ENCODE peak calls at places on chromosomes 12 and 14, in four cellular contexts. X is hepatocyte, W is stromal cell of bone marrow, Z is germinal center. H is an unnamed sample.

GRCh38 chr14:68349900-68350323 is 443.0 kb downstream of the ZFP36L1 start:
- DNase-seq in X (peak), W (peak), Z (no peak), H (no peak)

GRCh38 chr12:130872179-130873096 is 572 bp downstream of the RAN start:
- DNase-seq in X (peak), W (peak), Z (peak), H (peak)

GRCh38 chr12:30753233-30753632 is 1.5 kb downstream of the CAPRIN2 start:
- DNase-seq in X (peak), W (no peak), Z (peak), H (peak)

GRCh38 chr12:93707836-93708235 is 30.7 kb downstream of the CRADD start:
- DNase-seq in X (no peak), W (no peak), Z (no peak), H (no peak)

GRCh38 chr12:20800160-20800559 is 10.3 kb upstream of the SLCO1B3 start:
- DNase-seq in X (no peak), W (no peak), Z (no peak), H (no peak)

GRCh38 chr12:49188916-49189367 is at the start of gene TUBA1A:
- DNase-seq in X (peak), W (peak), Z (peak), H (peak)

GRCh38 chr14:96240641-96241040 is 15.4 kb upstream of the BDKRB1 start:
- DNase-seq in X (no peak), W (no peak), Z (no peak), H (no peak)

GRCh38 chr12:80709811-80710726 is 2.6 kb downstream of the MYF6 start:
- DNase-seq in X (peak), W (no peak), Z (peak), H (no peak)

GRCh38 chr14:76413962-76414665 is 38.2 kb downstream of the ESRRB start:
- DNase-seq in X (no peak), W (no peak), Z (no peak), H (no peak)

GRCh38 chr14:37594238-37594915 is 672 bp downstream of the FOXA1 start:
- DNase-seq in X (peak), W (peak), Z (peak), H (peak)

GRCh38 chr14:90758959-90759358 is 57.3 kb downstream of the TTC7B start:
- DNase-seq in X (no peak), W (peak), Z (no peak), H (no peak)

GRCh38 chr14:25400607-25401206 is 350.8 kb upstream of the STXBP6 start:
- DNase-seq in X (peak), W (no peak), Z (peak), H (peak)

GRCh38 chr14:21257395-21258193 is 11.6 kb downstream of the HNRNPC start:
- DNase-seq in X (no peak), W (no peak), Z (no peak), H (no peak)

GRCh38 chr14:78153069-78153351 is 17.2 kb upstream of the NRXN3 start:
- DNase-seq in X (no peak), W (peak), Z (no peak), H (no peak)

GRCh38 chr14:94935901-94936300 is 166.0 kb upstream of the GSC start:
- DNase-seq in X (no peak), W (no peak), Z (no peak), H (no peak)

GRCh38 chr14:63470877-63471565 is 72.2 kb downstream of the PPP2R5E start:
- DNase-seq in X (peak), W (no peak), Z (no peak), H (no peak)

GRCh38 chr12:72241552-72241951 is 30.6 kb upstream of the TRHDE start:
- DNase-seq in X (no peak), W (no peak), Z (no peak), H (no peak)

GRCh38 chr14:104650057-104650980 is 39.1 kb upstream of the INF2 start:
- DNase-seq in X (peak), W (peak), Z (peak), H (peak)

GRCh38 chr14:55754871-55755270 is 174.9 kb downstream of the KTN1 start:
- DNase-seq in X (no peak), W (no peak), Z (no peak), H (no peak)

GRCh38 chr14:35766700-35767082 is 42.4 kb downstream of the RALGAPA1 start:
- DNase-seq in X (no peak), W (no peak), Z (no peak), H (no peak)

GRCh38 chr14:103281496-103282231 is 52.4 kb upstream of the EIF5 start:
- DNase-seq in X (peak), W (no peak), Z (no peak), H (peak)

GRCh38 chr12:123064356-123064755 is 83.9 kb downstream of the ARL6IP4 start:
- DNase-seq in X (no peak), W (no peak), Z (no peak), H (no peak)

GRCh38 chr12:2447861-2448260 is 346.9 kb upstream of the FKBP4 start:
- DNase-seq in X (no peak), W (no peak), Z (no peak), H (no peak)

GRCh38 chr12:7678744-7679143 is 13.0 kb upstream of the APOBEC1 start:
- DNase-seq in X (no peak), W (peak), Z (no peak), H (no peak)

GRCh38 chr14:20482382-20482781 is 13.2 kb downstream of the PNP start:
- DNase-seq in X (no peak), W (no peak), Z (no peak), H (no peak)

GRCh38 chr14:24098927-24099813 is 5.1 kb downstream of the PCK2 start:
- DNase-seq in X (no peak), W (no peak), Z (no peak), H (no peak)

GRCh38 chr14:92352158-92352985 is 29.4 kb downstream of the SLC24A4 start:
- DNase-seq in X (no peak), W (no peak), Z (peak), H (peak)

GRCh38 chr14:69484444-69485113 is at the start of gene PLEKHD1:
- DNase-seq in X (peak), W (no peak), Z (peak), H (peak)

GRCh38 chr14:68668028-68668427 is 124.8 kb downstream of the ZFP36L1 start:
- DNase-seq in X (no peak), W (no peak), Z (no peak), H (no peak)

GRCh38 chr12:130953783-130954543 is at the start of gene ADGRD1:
- DNase-seq in X (peak), W (peak), Z (no peak), H (no peak)

GRCh38 chr12:76623929-76624328 is 64.4 kb upstream of the OSBPL8 start:
- DNase-seq in X (no peak), W (peak), Z (no peak), H (no peak)

GRCh38 chr12:96414637-96415036 is 14.4 kb upstream of the CDK17 start:
- DNase-seq in X (no peak), W (no peak), Z (no peak), H (peak)

GRCh38 chr14:88004637-88005036 is 298 bp upstream of the GPR65 start:
- DNase-seq in X (no peak), W (no peak), Z (no peak), H (no peak)

GRCh38 chr12:110883251-110883650 is 36.5 kb downstream of the CCDC63 start:
- DNase-seq in X (no peak), W (no peak), Z (no peak), H (no peak)

GRCh38 chr12:70178038-70178437 is 65.2 kb upstream of the CNOT2 start:
- DNase-seq in X (no peak), W (no peak), Z (no peak), H (no peak)